ENCODE peak calls at places on chromosomes 1 and 21, in seven cellular contexts. One of them, this sample, is unnamed.

GRCh38 chr1:158400901-158401300 is 1.6 kb upstream of the OR10T2 start:
- DNase-seq in right atrium auricular region: no peak
- DNase-seq in stimulated activated CD4-positive, alpha-beta T cell treated with anti-CD3 and anti-CD28 coated beads, Interleukin-1b, Interleukin-23, amount 100 ng/mL, for 1 hour: no peak
- DNase-seq in COR-L47: no peak
- DNase-seq in NCI-H2029: no peak
- DNase-seq in NCI-H2081: no peak
- DNase-seq in Right ventricle myocardium superior: no peak
- DNase-seq in this sample: no peak

GRCh38 chr21:24994717-24995116 is 612.6 kb downstream of the MRPL39 start:
- DNase-seq in NCI-H2029: no peak
- DNase-seq in COR-L47: no peak
- DNase-seq in right atrium auricular region: no peak
- DNase-seq in stimulated activated CD4-positive, alpha-beta T cell treated with anti-CD3 and anti-CD28 coated beads, Interleukin-1b, Interleukin-23, amount 100 ng/mL, for 1 hour: no peak
- DNase-seq in NCI-H2081: no peak
- DNase-seq in Right ventricle myocardium superior: no peak
- DNase-seq in this sample: no peak

GRCh38 chr1:31778763-31779488 is 14.8 kb upstream of the ADGRB2 start:
- DNase-seq in right atrium auricular region: no peak
- DNase-seq in NCI-H2081: no peak
- DNase-seq in Right ventricle myocardium superior: no peak
- DNase-seq in stimulated activated CD4-positive, alpha-beta T cell treated with anti-CD3 and anti-CD28 coated beads, Interleukin-1b, Interleukin-23, amount 100 ng/mL, for 1 hour: no peak
- DNase-seq in COR-L47: no peak
- DNase-seq in NCI-H2029: no peak
- DNase-seq in this sample: no peak

GRCh38 chr1:160208179-160209040 is 3.2 kb downstream of the PEA15 start:
- DNase-seq in NCI-H2081: no peak
- DNase-seq in stimulated activated CD4-positive, alpha-beta T cell treated with anti-CD3 and anti-CD28 coated beads, Interleukin-1b, Interleukin-23, amount 100 ng/mL, for 1 hour: no peak
- DNase-seq in NCI-H2029: no peak
- DNase-seq in right atrium auricular region: peak
- DNase-seq in Right ventricle myocardium superior: peak
- DNase-seq in COR-L47: no peak
- DNase-seq in this sample: no peak

GRCh38 chr1:157411064-157411463 is 141.3 kb downstream of the FCRL5 start:
- DNase-seq in stimulated activated CD4-positive, alpha-beta T cell treated with anti-CD3 and anti-CD28 coated beads, Interleukin-1b, Interleukin-23, amount 100 ng/mL, for 1 hour: no peak
- DNase-seq in Right ventricle myocardium superior: no peak
- DNase-seq in NCI-H2081: no peak
- DNase-seq in NCI-H2029: no peak
- DNase-seq in right atrium auricular region: no peak
- DNase-seq in COR-L47: no peak
- DNase-seq in this sample: no peak

GRCh38 chr1:232468249-232468648 is 161.7 kb downstream of the SIPA1L2 start:
- DNase-seq in COR-L47: no peak
- DNase-seq in right atrium auricular region: no peak
- DNase-seq in NCI-H2081: no peak
- DNase-seq in NCI-H2029: no peak
- DNase-seq in stimulated activated CD4-positive, alpha-beta T cell treated with anti-CD3 and anti-CD28 coated beads, Interleukin-1b, Interleukin-23, amount 100 ng/mL, for 1 hour: no peak
- DNase-seq in Right ventricle myocardium superior: no peak
- DNase-seq in this sample: no peak

GRCh38 chr1:18541046-18541795 is 60.5 kb downstream of the KLHDC7A start:
- DNase-seq in stimulated activated CD4-positive, alpha-beta T cell treated with anti-CD3 and anti-CD28 coated beads, Interleukin-1b, Interleukin-23, amount 100 ng/mL, for 1 hour: no peak
- DNase-seq in COR-L47: no peak
- DNase-seq in right atrium auricular region: no peak
- DNase-seq in Right ventricle myocardium superior: no peak
- DNase-seq in NCI-H2029: no peak
- DNase-seq in NCI-H2081: no peak
- DNase-seq in this sample: no peak

GRCh38 chr1:84892657-84893618 is at the start of gene LPAR3:
- DNase-seq in stimulated activated CD4-positive, alpha-beta T cell treated with anti-CD3 and anti-CD28 coated beads, Interleukin-1b, Interleukin-23, amount 100 ng/mL, for 1 hour: no peak
- DNase-seq in right atrium auricular region: no peak
- DNase-seq in Right ventricle myocardium superior: peak
- DNase-seq in NCI-H2029: peak
- DNase-seq in NCI-H2081: peak
- DNase-seq in COR-L47: peak
- DNase-seq in this sample: peak

GRCh38 chr1:158506369-158506987 is 34.5 kb downstream of the OR10R2 start:
- DNase-seq in COR-L47: peak
- DNase-seq in NCI-H2029: peak
- DNase-seq in NCI-H2081: no peak
- DNase-seq in Right ventricle myocardium superior: no peak
- DNase-seq in stimulated activated CD4-positive, alpha-beta T cell treated with anti-CD3 and anti-CD28 coated beads, Interleukin-1b, Interleukin-23, amount 100 ng/mL, for 1 hour: no peak
- DNase-seq in right atrium auricular region: no peak
- DNase-seq in this sample: no peak